ENCODE peak calls at places on chromosome 12, in four cellular contexts. S is heart left ventricle, R is hepatocyte, A is caudate nucleus. Z is an unnamed sample.

GRCh38 chr12:95117178-95117599 is 43.8 kb upstream of the NR2C1 start:
- DNase-seq in A (peak; percentile 75), R (peak; percentile 83), S (no peak), Z (no peak)

GRCh38 chr12:12938541-12938940 is 13.4 kb downstream of the GPRC5D start:
- DNase-seq in A (no peak), S (no peak), R (no peak), Z (no peak)

GRCh38 chr12:92297932-92298681 is 152.5 kb upstream of the BTG1 start:
- DNase-seq in A (no peak), S (no peak), R (no peak), Z (no peak)

GRCh38 chr12:82912406-82912805 is 225.7 kb downstream of the TMTC2 start:
- DNase-seq in S (no peak), R (peak; percentile 6), A (no peak), Z (no peak)

GRCh38 chr12:2959508-2960431 is 573 bp downstream of the TEAD4 start:
- DNase-seq in S (peak; percentile 75), R (peak; percentile 79), A (no peak), Z (no peak)

GRCh38 chr12:98883231-98883630 is 238.1 kb downstream of the APAF1 start:
- DNase-seq in S (no peak), A (peak; percentile 81), R (no peak), Z (no peak)

GRCh38 chr12:80016684-80017083 is 81.8 kb upstream of the PPP1R12A start:
- DNase-seq in S (no peak), A (no peak), R (no peak), Z (no peak)

GRCh38 chr12:101707131-101707782 is 9.8 kb downstream of the CHPT1 start:
- DNase-seq in R (no peak), A (no peak), S (no peak), Z (no peak)

GRCh38 chr12:91100901-91101300 is 10.4 kb downstream of the LUM start:
- DNase-seq in R (no peak), S (no peak), A (no peak), Z (no peak)

GRCh38 chr12:131452444-131452860 is 258.4 kb upstream of the SFSWAP start:
- DNase-seq in S (no peak), A (no peak), R (peak; percentile 63), Z (no peak)

GRCh38 chr12:47943492-47944359 is 19.7 kb upstream of the TMEM106C start:
- DNase-seq in S (no peak), R (no peak), A (no peak), Z (no peak)

GRCh38 chr12:121791671-121792496 is 1.6 kb downstream of the RHOF start:
- DNase-seq in A (no peak), R (peak; percentile 76), S (peak; percentile 34), Z (no peak)

GRCh38 chr12:112879191-112879705 is 27.5 kb upstream of the OAS1 start:
- DNase-seq in S (no peak), R (no peak), A (no peak), Z (no peak)

GRCh38 chr12:122064034-122064777 is 14.3 kb upstream of the MLXIP start:
- DNase-seq in S (peak; percentile 91), R (peak; percentile 89), A (peak; percentile 90), Z (peak; percentile 77)

GRCh38 chr12:120376416-120376815 is 7.5 kb upstream of the MSI1 start:
- DNase-seq in A (no peak), S (no peak), R (no peak), Z (no peak)

GRCh38 chr12:43847427-43847826 is 11.5 kb downstream of the TMEM117 start:
- DNase-seq in R (no peak), A (no peak), S (no peak), Z (no peak)

GRCh38 chr12:122839907-122840554 is 4.8 kb downstream of the HIP1R start:
- DNase-seq in A (peak; percentile 32), S (no peak), R (no peak), Z (peak; percentile 40)

GRCh38 chr12:63124778-63125177 is 26.2 kb downstream of the AVPR1A start:
- DNase-seq in A (no peak), R (no peak), S (no peak), Z (no peak)

GRCh38 chr12:95611676-95612309 is 60.5 kb upstream of the USP44 start:
- DNase-seq in R (peak; percentile 59), S (no peak), A (no peak), Z (no peak)

GRCh38 chr12:57093412-57094193 is 4.7 kb downstream of the NAB2 start:
- DNase-seq in S (peak; percentile 78), R (peak; percentile 77), A (peak; percentile 54), Z (no peak)

GRCh38 chr12:46535907-46536306 is 163.3 kb upstream of the SLC38A2 start:
- DNase-seq in R (no peak), A (no peak), S (no peak), Z (no peak)
- H3K27ac ChIP-seq in R (no peak overlapping the region), A (no peak overlapping the region), S (peak overlapping the region; percentile 1), Z (no peak overlapping the region)

GRCh38 chr12:49368240-49368600 is 958 bp downstream of the SPATS2 start:
- DNase-seq in S (no peak), A (no peak), R (no peak), Z (no peak)
- H3K27ac ChIP-seq in S (peak overlapping the region; percentile 89), A (no peak overlapping the region), R (peak overlapping the region; percentile 97), Z (no peak overlapping the region)

GRCh38 chr12:7012024-7012607 is 6.2 kb downstream of the LPCAT3 start:
- DNase-seq in S (no peak), A (no peak), R (no peak), Z (no peak)

GRCh38 chr12:7006639-7007038 is 11.6 kb downstream of the LPCAT3 start:
- DNase-seq in A (no peak), R (no peak), S (no peak), Z (no peak)

GRCh38 chr12:7013101-7013500 is 5.2 kb downstream of the LPCAT3 start:
- DNase-seq in R (no peak), S (no peak), A (no peak), Z (no peak)

GRCh38 chr12:7008864-7009263 is 9.4 kb downstream of the LPCAT3 start:
- DNase-seq in R (no peak), A (no peak), S (no peak), Z (no peak)

GRCh38 chr12:7009512-7009911 is 8.8 kb downstream of the LPCAT3 start:
- DNase-seq in A (no peak), S (no peak), R (no peak), Z (no peak)
- H3K27ac ChIP-seq in A (no peak overlapping the region), S (no peak overlapping the region), R (no peak overlapping the region), Z (no peak overlapping the region)

DNA sequence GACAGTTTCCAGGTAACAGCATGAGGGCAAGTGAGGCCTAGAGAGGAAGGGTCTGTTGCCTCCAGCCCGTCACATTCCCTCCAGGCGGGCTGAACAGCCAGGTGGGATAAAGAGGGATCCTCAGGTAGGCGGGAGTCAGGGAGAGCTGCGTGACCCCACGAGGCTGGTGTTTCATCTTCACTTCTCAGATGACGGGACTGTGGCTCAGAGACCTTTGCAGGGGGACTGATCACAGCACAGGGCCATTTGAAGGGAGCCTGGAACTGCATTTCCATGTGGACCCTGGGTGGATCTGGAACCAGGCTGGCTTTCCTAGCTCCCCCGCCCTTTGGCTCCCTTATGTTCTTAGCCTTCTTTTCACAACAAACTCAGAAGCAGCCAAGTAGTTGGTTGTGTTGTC is 37.4 kb downstream of the SH2B3 start:
- DNase-seq in S (no peak), A (no peak), R (no peak), Z (no peak)
- H3K27ac ChIP-seq in S (peak overlapping the region; percentile 85), A (no peak overlapping the region), R (peak overlapping the region; percentile 6), Z (no peak overlapping the region)

GRCh38 chr12:75116611-75117010 is 93.0 kb downstream of the KCNC2 start:
- DNase-seq in S (no peak), R (no peak), A (no peak), Z (no peak)
- H3K27ac ChIP-seq in S (no peak overlapping the region), R (no peak overlapping the region), A (no peak overlapping the region), Z (no peak overlapping the region)

GRCh38 chr12:124005736-124006581 is 32.9 kb downstream of the ZNF664 start:
- DNase-seq in A (peak; percentile 37), S (no peak), R (no peak), Z (no peak)
- H3K27ac ChIP-seq in A (no peak overlapping the region), S (no peak overlapping the region), R (peak overlapping the region; percentile 23), Z (peak overlapping the region; percentile 3)

GRCh38 chr12:59036973-59037807 is 116.9 kb upstream of the LRIG3 start:
- DNase-seq in A (no peak), S (no peak), R (no peak), Z (no peak)

GRCh38 chr12:59039005-59039404 is 118.7 kb upstream of the LRIG3 start:
- DNase-seq in A (no peak), S (no peak), R (no peak), Z (no peak)

GRCh38 chr12:59040651-59041050 is 120.3 kb upstream of the LRIG3 start:
- DNase-seq in R (no peak), A (no peak), S (no peak), Z (no peak)

GRCh38 chr12:59041241-59042121 is 121.2 kb upstream of the LRIG3 start:
- DNase-seq in R (peak; percentile 28), A (no peak), S (no peak), Z (no peak)

GRCh38 chr12:59040043-59040442 is 119.7 kb upstream of the LRIG3 start:
- DNase-seq in S (no peak), A (no peak), R (no peak), Z (no peak)
- H3K27ac ChIP-seq in S (no peak overlapping the region), A (no peak overlapping the region), R (no peak overlapping the region), Z (no peak overlapping the region)

GRCh38 chr12:52141306-52141705 is 50.5 kb downstream of the KRT80 start:
- DNase-seq in A (no peak), R (no peak), S (no peak), Z (no peak)
- H3K27ac ChIP-seq in A (no peak overlapping the region), R (no peak overlapping the region), S (no peak overlapping the region), Z (no peak overlapping the region)